ENCODE peak calls at places on chromosomes 2 and 18, in nine cellular contexts. One of them, this sample, is unnamed.

GRCh38 chr2:66833036-66833435 is 398.1 kb downstream of the MEIS1 start:
- DNase-seq in vagina: no peak
- DNase-seq in uterus: no peak
- DNase-seq in spleen: no peak
- DNase-seq in HCT116: no peak
- DNase-seq in K562: no peak
- DNase-seq in A549: no peak
- DNase-seq in stomach: no peak
- DNase-seq in IMR-90: peak; percentile 43
- DNase-seq in this sample: no peak

GRCh38 chr2:177799531-177799930 is 273.0 kb downstream of the PDE11A start:
- DNase-seq in vagina: no peak
- DNase-seq in uterus: no peak
- DNase-seq in spleen: no peak
- DNase-seq in HCT116: no peak
- DNase-seq in K562: peak; percentile 59
- DNase-seq in A549: peak; percentile 41
- DNase-seq in stomach: no peak
- DNase-seq in IMR-90: peak; percentile 12
- DNase-seq in this sample: peak; percentile 11

GRCh38 chr18:78676622-78677482 is 302.8 kb upstream of the SALL3 start:
- DNase-seq in vagina: no peak
- DNase-seq in uterus: no peak
- DNase-seq in spleen: peak; percentile 59
- DNase-seq in HCT116: no peak
- DNase-seq in K562: no peak
- DNase-seq in A549: no peak
- DNase-seq in stomach: peak; percentile 18
- DNase-seq in IMR-90: no peak
- DNase-seq in this sample: no peak

GRCh38 chr2:145751634-145752033 is 1231.7 kb upstream of the ZEB2 start:
- DNase-seq in vagina: no peak
- DNase-seq in uterus: no peak
- DNase-seq in spleen: no peak
- DNase-seq in HCT116: no peak
- DNase-seq in K562: peak; percentile 53
- DNase-seq in A549: no peak
- DNase-seq in stomach: no peak
- DNase-seq in IMR-90: peak; percentile 60
- DNase-seq in this sample: peak; percentile 12

GRCh38 chr2:208265371-208265806 is 666 bp upstream of the PIKFYVE start:
- DNase-seq in vagina: no peak
- DNase-seq in uterus: peak; percentile 24
- DNase-seq in spleen: peak; percentile 85
- DNase-seq in HCT116: no peak
- DNase-seq in K562: peak; percentile 52
- DNase-seq in A549: no peak
- DNase-seq in stomach: no peak
- DNase-seq in IMR-90: peak; percentile 53
- DNase-seq in this sample: peak; percentile 28

GRCh38 chr18:33711514-33711913 is 133.5 kb downstream of the ASXL3 start:
- DNase-seq in vagina: no peak
- DNase-seq in uterus: no peak
- DNase-seq in spleen: no peak
- DNase-seq in HCT116: no peak
- DNase-seq in K562: no peak
- DNase-seq in A549: no peak
- DNase-seq in stomach: no peak
- DNase-seq in IMR-90: no peak
- DNase-seq in this sample: no peak

GRCh38 chr2:151053661-151053990 is 208.0 kb downstream of the RBM43 start:
- DNase-seq in vagina: no peak
- DNase-seq in uterus: no peak
- DNase-seq in spleen: no peak
- DNase-seq in HCT116: no peak
- DNase-seq in K562: no peak
- DNase-seq in A549: no peak
- DNase-seq in stomach: no peak
- DNase-seq in IMR-90: no peak
- DNase-seq in this sample: no peak

GRCh38 chr2:168201211-168201610 is 46.2 kb downstream of the STK39 start:
- DNase-seq in vagina: no peak
- DNase-seq in uterus: no peak
- DNase-seq in spleen: no peak
- DNase-seq in HCT116: no peak
- DNase-seq in K562: no peak
- DNase-seq in A549: no peak
- DNase-seq in stomach: no peak
- DNase-seq in IMR-90: no peak
- DNase-seq in this sample: no peak

GRCh38 chr18:11657152-11657551 is 31.9 kb upstream of the GNAL start:
- DNase-seq in vagina: peak; percentile 34
- DNase-seq in uterus: no peak
- DNase-seq in spleen: no peak
- DNase-seq in HCT116: no peak
- DNase-seq in K562: no peak
- DNase-seq in A549: no peak
- DNase-seq in stomach: no peak
- DNase-seq in IMR-90: no peak
- DNase-seq in this sample: no peak

GRCh38 chr2:25062461-25062860 is 20.6 kb downstream of the EFR3B start:
- DNase-seq in vagina: no peak
- DNase-seq in uterus: no peak
- DNase-seq in spleen: no peak
- DNase-seq in HCT116: no peak
- DNase-seq in K562: no peak
- DNase-seq in A549: no peak
- DNase-seq in stomach: no peak
- DNase-seq in IMR-90: no peak
- DNase-seq in this sample: no peak

GRCh38 chr2:182077451-182078142 is 91.9 kb downstream of the PPP1R1C start:
- DNase-seq in vagina: no peak
- DNase-seq in uterus: peak; percentile 30
- DNase-seq in spleen: no peak
- DNase-seq in HCT116: peak; percentile 81
- DNase-seq in K562: peak; percentile 68
- DNase-seq in A549: peak; percentile 80
- DNase-seq in stomach: peak; percentile 28
- DNase-seq in IMR-90: peak; percentile 95
- DNase-seq in this sample: peak; percentile 24

GRCh38 chr2:162118166-162119031 is 33.6 kb downstream of the GCG start:
- DNase-seq in vagina: no peak
- DNase-seq in uterus: no peak
- DNase-seq in spleen: no peak
- DNase-seq in HCT116: no peak
- DNase-seq in K562: no peak
- DNase-seq in A549: no peak
- DNase-seq in stomach: no peak
- DNase-seq in IMR-90: peak; percentile 78
- DNase-seq in this sample: peak; percentile 15

GRCh38 chr2:96549967-96550786 is 13.6 kb downstream of the ARID5A start:
- DNase-seq in vagina: no peak
- DNase-seq in uterus: no peak
- DNase-seq in spleen: peak; percentile 75
- DNase-seq in HCT116: peak; percentile 67
- DNase-seq in K562: peak; percentile 82
- DNase-seq in A549: peak; percentile 84
- DNase-seq in stomach: peak; percentile 86
- DNase-seq in IMR-90: no peak
- DNase-seq in this sample: no peak
- TF ChIP-seq POLR2A in vagina: no peak
- TF ChIP-seq POLR2A in uterus: no peak
- TF ChIP-seq POLR2A in spleen: no peak
- TF ChIP-seq POLR2A in HCT116: no peak
- TF ChIP-seq POLR2A in K562: no peak
- TF ChIP-seq POLR2A in A549: no peak
- TF ChIP-seq POLR2A in stomach: no peak
- TF ChIP-seq POLR2A in IMR-90: no peak
- TF ChIP-seq POLR2A in this sample: no peak

DNA sequence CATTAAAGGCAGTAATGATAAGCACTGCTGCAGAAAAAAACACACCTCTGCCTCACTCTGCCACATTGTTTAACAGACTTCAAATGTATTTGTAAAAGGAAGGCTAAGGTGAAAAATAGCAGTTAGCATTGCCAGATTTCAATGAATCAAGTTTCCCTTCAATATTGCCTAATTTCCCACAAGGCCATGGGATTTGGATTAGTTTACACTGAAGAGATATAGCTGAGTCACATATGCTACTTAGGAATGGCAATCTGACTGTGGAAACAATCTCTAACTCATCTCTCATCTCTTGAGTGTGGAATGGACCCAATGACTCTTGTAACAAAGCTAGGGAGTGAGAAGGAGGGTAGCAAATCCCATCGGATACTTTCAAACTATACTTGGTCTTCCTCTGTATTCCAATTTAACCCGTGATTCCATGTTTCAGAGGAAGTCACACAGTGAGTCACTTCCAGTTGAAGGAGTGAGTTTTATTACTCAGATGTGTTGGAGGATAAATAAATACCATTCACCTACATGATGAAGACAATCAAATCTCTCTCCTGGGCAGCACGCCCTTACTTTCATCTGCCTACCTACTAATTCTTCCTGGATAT is 5.1 kb downstream of the B4GALT6 start:
- DNase-seq in vagina: no peak
- DNase-seq in uterus: no peak
- DNase-seq in spleen: no peak
- DNase-seq in HCT116: peak; percentile 63
- DNase-seq in K562: no peak
- DNase-seq in A549: peak; percentile 42
- DNase-seq in stomach: no peak
- DNase-seq in IMR-90: peak; percentile 46
- DNase-seq in this sample: no peak
- TF ChIP-seq POLR2A in vagina: no peak
- TF ChIP-seq POLR2A in uterus: no peak
- TF ChIP-seq POLR2A in spleen: no peak
- TF ChIP-seq POLR2A in HCT116: no peak
- TF ChIP-seq POLR2A in K562: no peak
- TF ChIP-seq POLR2A in A549: no peak
- TF ChIP-seq POLR2A in stomach: no peak
- TF ChIP-seq POLR2A in IMR-90: no peak
- TF ChIP-seq POLR2A in this sample: no peak

GRCh38 chr2:191946471-191947182 is 99.7 kb upstream of the CAVIN2 start:
- DNase-seq in vagina: no peak
- DNase-seq in uterus: no peak
- DNase-seq in spleen: no peak
- DNase-seq in HCT116: no peak
- DNase-seq in K562: no peak
- DNase-seq in A549: no peak
- DNase-seq in stomach: no peak
- DNase-seq in IMR-90: no peak
- DNase-seq in this sample: peak; percentile 9
- TF ChIP-seq POLR2A in vagina: no peak
- TF ChIP-seq POLR2A in uterus: no peak
- TF ChIP-seq POLR2A in spleen: no peak
- TF ChIP-seq POLR2A in HCT116: no peak
- TF ChIP-seq POLR2A in K562: no peak
- TF ChIP-seq POLR2A in A549: no peak
- TF ChIP-seq POLR2A in stomach: no peak
- TF ChIP-seq POLR2A in IMR-90: no peak
- TF ChIP-seq POLR2A in this sample: no peak

GRCh38 chr18:686339-687111 is 25.9 kb downstream of the ENOSF1 start:
- DNase-seq in vagina: no peak
- DNase-seq in uterus: no peak
- DNase-seq in spleen: no peak
- DNase-seq in HCT116: no peak
- DNase-seq in K562: no peak
- DNase-seq in A549: no peak
- DNase-seq in stomach: no peak
- DNase-seq in IMR-90: peak; percentile 23
- DNase-seq in this sample: no peak
- TF ChIP-seq POLR2A in vagina: no peak
- TF ChIP-seq POLR2A in uterus: no peak
- TF ChIP-seq POLR2A in spleen: no peak
- TF ChIP-seq POLR2A in HCT116: no peak
- TF ChIP-seq POLR2A in K562: no peak
- TF ChIP-seq POLR2A in A549: no peak
- TF ChIP-seq POLR2A in stomach: no peak
- TF ChIP-seq POLR2A in IMR-90: no peak
- TF ChIP-seq POLR2A in this sample: no peak

DNA sequence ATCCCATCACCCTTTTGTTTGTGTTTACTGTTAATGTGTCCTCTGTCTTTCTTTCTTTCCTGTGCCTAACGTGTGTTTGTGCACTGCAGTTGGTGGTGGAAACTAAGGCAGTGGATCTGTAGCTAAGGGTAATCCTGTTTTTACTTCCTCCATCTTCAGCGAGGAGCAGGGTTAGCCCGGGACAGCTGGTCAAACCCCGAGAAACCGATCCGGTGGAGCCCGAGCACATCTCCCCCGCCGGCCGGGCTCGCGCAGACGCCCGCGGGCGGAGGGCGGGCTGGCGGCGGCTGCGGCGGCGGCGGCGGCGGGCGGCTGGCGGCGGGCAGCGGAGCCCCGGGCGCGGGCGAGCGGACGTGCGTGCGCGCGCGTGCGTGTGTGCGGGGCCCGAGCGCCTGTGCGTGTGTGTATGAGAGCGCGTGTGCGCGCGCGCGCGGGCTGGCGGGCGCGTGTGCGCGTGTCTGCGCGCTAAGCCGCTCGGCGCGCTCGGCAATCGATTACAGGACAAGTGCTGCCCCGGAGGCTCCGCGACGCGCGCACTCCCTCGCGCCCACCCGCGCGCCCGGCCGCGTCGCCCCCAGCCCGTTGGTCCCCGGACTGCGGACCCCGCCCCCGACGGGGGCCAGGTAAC is at the start of gene IKZF2:
- DNase-seq in vagina: no peak
- DNase-seq in uterus: peak; percentile 76
- DNase-seq in spleen: peak; percentile 95
- DNase-seq in HCT116: peak; percentile 60
- DNase-seq in K562: peak; percentile 78
- DNase-seq in A549: peak; percentile 77
- DNase-seq in stomach: peak; percentile 88
- DNase-seq in IMR-90: peak; percentile 94
- DNase-seq in this sample: peak; percentile 84
- TF ChIP-seq POLR2A in vagina: no peak
- TF ChIP-seq POLR2A in uterus: no peak
- TF ChIP-seq POLR2A in spleen: no peak
- TF ChIP-seq POLR2A in HCT116: no peak
- TF ChIP-seq POLR2A in K562: no peak
- TF ChIP-seq POLR2A in A549: no peak
- TF ChIP-seq POLR2A in stomach: no peak
- TF ChIP-seq POLR2A in IMR-90: peak; percentile 31
- TF ChIP-seq POLR2A in this sample: peak; percentile 43

GRCh38 chr2:54669677-54670484 is 53.6 kb upstream of the EML6 start:
- DNase-seq in vagina: peak; percentile 80
- DNase-seq in uterus: peak; percentile 77
- DNase-seq in spleen: no peak
- DNase-seq in HCT116: no peak
- DNase-seq in K562: no peak
- DNase-seq in A549: peak; percentile 62
- DNase-seq in stomach: no peak
- DNase-seq in IMR-90: peak; percentile 76
- DNase-seq in this sample: no peak
- TF ChIP-seq POLR2A in vagina: no peak
- TF ChIP-seq POLR2A in uterus: no peak
- TF ChIP-seq POLR2A in spleen: no peak
- TF ChIP-seq POLR2A in HCT116: no peak
- TF ChIP-seq POLR2A in K562: no peak
- TF ChIP-seq POLR2A in A549: no peak
- TF ChIP-seq POLR2A in stomach: no peak
- TF ChIP-seq POLR2A in IMR-90: no peak
- TF ChIP-seq POLR2A in this sample: no peak